ENCODE peak calls at places on chromosomes 11 and 22, in eight cellular contexts. S is A549, W is tibial nerve, P is heart right ventricle, G is adrenal gland, T is HCT116, I is kidney, Y is astrocyte. R is an unnamed sample.

GRCh38 chr22:50059185-50059880 is 1.2 kb upstream of the TTLL8 start:
- DNase-seq in S (peak; percentile 29), W (no peak), P (no peak), G (no peak), T (no peak), I (peak; percentile 63), Y (no peak), R (peak; percentile 47)

GRCh38 chr11:7635137-7635536 is 38.2 kb downstream of the CYB5R2 start:
- DNase-seq in S (no peak), W (no peak), P (peak; percentile 56), G (no peak), T (no peak), I (no peak), Y (no peak), R (peak; percentile 57)

GRCh38 chr11:83070044-83070877 is 1.4 kb downstream of the RAB30 start:
- DNase-seq in S (peak; percentile 45), W (no peak), P (no peak), G (peak; percentile 49), T (no peak), I (no peak), Y (peak; percentile 79), R (no peak)

GRCh38 chr11:65872555-65873279 is at the start of gene EFEMP2:
- DNase-seq in S (no peak), W (no peak), P (peak; percentile 60), G (no peak), T (no peak), I (peak; percentile 90), Y (no peak), R (no peak)

GRCh38 chr11:7892751-7893356 is 38.2 kb downstream of the OR10A6 start:
- DNase-seq in S (peak; percentile 57), W (no peak), P (no peak), G (no peak), T (peak; percentile 22), I (no peak), Y (peak; percentile 45), R (no peak)

GRCh38 chr11:117717485-117718314 is 79.3 kb downstream of the DSCAML1 start:
- DNase-seq in S (peak; percentile 85), W (no peak), P (peak; percentile 42), G (no peak), T (no peak), I (peak; percentile 82), Y (no peak), R (peak; percentile 78)

GRCh38 chr22:43789452-43789851 is 22.7 kb downstream of the EFCAB6 start:
- DNase-seq in S (peak; percentile 63), W (no peak), P (peak; percentile 23), G (peak; percentile 66), T (no peak), I (peak; percentile 77), Y (peak; percentile 98), R (peak; percentile 70)

GRCh38 chr22:19610518-19611253 is 86.5 kb upstream of the CLDN5 start:
- DNase-seq in S (no peak), W (no peak), P (no peak), G (no peak), T (no peak), I (no peak), Y (no peak), R (no peak)

GRCh38 chr11:76263657-76264056 is 57.4 kb upstream of the WNT11 start:
- DNase-seq in S (no peak), W (no peak), P (no peak), G (no peak), T (no peak), I (no peak), Y (no peak), R (no peak)

GRCh38 chr22:42637555-42637954 is 2.8 kb downstream of the ATP5MGL start:
- DNase-seq in S (no peak), W (no peak), P (no peak), G (no peak), T (no peak), I (no peak), Y (no peak), R (no peak)

DNA sequence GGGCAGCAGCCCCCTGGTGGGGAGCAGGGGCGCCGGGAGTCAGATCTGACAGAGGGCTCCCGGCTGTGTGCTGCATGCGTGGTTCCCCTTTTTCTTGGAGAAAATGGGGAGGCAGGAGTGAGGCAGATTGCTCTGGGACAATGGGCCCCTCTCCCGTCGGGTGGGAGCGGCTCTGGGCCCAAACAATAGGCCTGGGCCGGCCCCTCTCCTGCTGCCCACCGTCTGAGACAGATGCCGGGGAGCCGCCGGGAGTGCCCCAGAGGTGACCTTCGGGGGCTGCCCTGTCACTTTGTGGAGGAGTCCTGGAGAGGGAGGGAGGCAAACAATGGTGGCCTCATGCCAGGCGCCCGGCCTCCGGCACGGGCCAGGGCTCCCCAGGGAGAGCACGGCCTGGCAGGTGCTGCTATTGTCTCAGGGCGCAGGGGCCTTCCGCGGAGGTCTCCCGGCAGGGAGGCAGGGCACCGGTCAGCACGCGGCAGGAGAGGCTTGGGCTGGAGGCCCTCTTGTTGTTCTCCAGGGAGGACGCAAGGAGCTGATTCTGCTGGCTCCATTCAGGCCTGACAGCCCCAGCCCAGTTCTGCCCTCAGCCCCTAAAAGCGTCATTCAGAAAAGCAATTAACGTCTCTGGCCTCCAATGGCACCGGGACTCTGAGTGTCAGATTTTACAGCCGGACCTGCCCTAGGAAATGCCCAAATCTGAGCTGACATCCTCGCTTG is 44.8 kb downstream of the SMIM38 start:
- DNase-seq in S (no peak), W (no peak), P (peak; percentile 72), G (no peak), T (no peak), I (no peak), Y (no peak), R (peak; percentile 86)
- TF ChIP-seq CTCF in S (no peak), W (no peak), P (no peak), G (no peak), T (no peak), I (no peak), Y (no peak), R (peak; percentile 31)

DNA sequence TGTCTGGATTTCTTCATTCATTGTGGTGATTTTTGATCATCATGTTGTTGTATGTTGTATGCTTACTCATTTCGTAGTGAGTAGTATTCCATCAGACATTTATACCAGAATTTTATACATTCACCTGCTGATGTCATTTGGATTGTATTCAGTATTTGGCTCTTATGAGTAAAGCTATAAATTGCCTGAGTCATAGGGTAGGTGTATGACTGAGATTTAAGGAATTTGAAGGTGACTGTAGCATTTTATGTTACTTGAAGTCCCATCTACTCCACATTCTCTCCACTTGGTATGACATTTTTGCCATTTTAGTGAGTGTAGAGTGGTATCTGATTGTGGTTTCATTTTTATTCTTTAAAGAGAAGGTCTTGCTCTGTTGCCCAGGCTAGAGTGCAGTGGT is 548.2 kb downstream of the TBC1D22A start:
- DNase-seq in S (peak; percentile 14), W (no peak), P (no peak), G (no peak), T (peak; percentile 33), I (no peak), Y (peak; percentile 36), R (no peak)
- H3K9me3 ChIP-seq in S (no peaks in the 10 kb centered on the region), W (no peaks in the 10 kb centered on the region), P (peaks cover 19% of the 10 kb centered on the region), G (no peaks in the 10 kb centered on the region), T (no peaks in the 10 kb centered on the region), I (no peaks in the 10 kb centered on the region), Y (no peaks in the 10 kb centered on the region), R (no peaks in the 10 kb centered on the region)

GRCh38 chr11:119742263-119742861 is 13.4 kb upstream of the NECTIN1 start:
- DNase-seq in S (no peak), W (no peak), P (no peak), G (no peak), T (no peak), I (no peak), Y (no peak), R (peak; percentile 82)

GRCh38 chr11:119739975-119740374 is 11.0 kb upstream of the NECTIN1 start:
- DNase-seq in S (no peak), W (no peak), P (no peak), G (no peak), T (no peak), I (no peak), Y (no peak), R (no peak)

GRCh38 chr11:119743041-119743440 is 14.0 kb upstream of the NECTIN1 start:
- DNase-seq in S (no peak), W (no peak), P (no peak), G (no peak), T (no peak), I (no peak), Y (no peak), R (no peak)

GRCh38 chr11:119739021-119739703 is 10.2 kb upstream of the NECTIN1 start:
- DNase-seq in S (no peak), W (no peak), P (no peak), G (no peak), T (no peak), I (no peak), Y (no peak), R (no peak)

DNA sequence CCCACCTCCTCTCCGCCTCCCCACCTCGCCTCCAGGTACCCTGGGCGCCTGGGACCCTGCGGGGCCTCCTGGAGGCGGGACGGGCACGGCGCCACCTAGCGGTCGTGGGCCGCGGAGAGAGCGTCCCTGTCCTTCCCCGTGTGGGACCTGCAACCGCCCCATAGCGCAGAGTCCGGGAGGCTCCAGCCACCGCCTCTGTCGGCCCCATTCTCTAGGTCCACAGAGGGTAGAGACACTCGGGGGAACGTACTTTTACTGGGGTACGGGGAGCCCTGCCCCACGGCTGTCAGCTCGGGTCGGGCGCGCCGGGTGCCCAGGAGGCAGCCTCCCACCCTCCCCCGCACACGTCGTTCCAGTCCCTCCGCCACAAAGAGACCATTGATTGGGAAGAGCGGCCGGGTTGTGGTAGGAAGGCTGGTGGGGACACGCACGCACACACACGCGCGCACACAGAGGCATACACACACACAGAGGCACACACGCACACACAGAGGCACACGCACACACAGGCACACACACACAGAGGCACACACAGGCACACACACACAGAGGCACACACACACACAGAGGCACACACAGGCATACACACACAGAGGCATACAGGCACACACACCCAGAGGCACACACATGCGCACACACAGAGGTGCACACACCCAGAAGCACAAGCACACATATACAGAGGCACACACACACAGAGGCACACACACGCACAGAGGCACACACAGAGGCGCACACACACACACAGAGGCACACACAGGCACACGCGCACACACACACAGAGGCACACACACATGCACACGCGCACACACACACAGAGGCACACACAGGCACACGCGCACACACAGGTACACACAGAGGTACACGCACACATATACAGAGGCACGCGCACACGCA is 12.6 kb upstream of the NECTIN1 start:
- DNase-seq in S (peak; percentile 20), W (no peak), P (peak; percentile 73), G (peak; percentile 51), T (no peak), I (no peak), Y (no peak), R (no peak)
- H3K4me3 ChIP-seq in S (no peak overlapping the region), W (peak overlapping the region; percentile 28), P (peak overlapping the region; percentile 10), G (no peak overlapping the region), T (peak overlapping the region; percentile 53), I (no peak overlapping the region), Y (no peak overlapping the region), R (no peak overlapping the region)

GRCh38 chr11:118998822-118999221 is 884 bp downstream of the CENATAC start:
- DNase-seq in S (peak; percentile 50), W (no peak), P (no peak), G (peak; percentile 75), T (peak; percentile 74), I (no peak), Y (peak; percentile 83), R (no peak)

GRCh38 chr11:119000906-119001305 is 3.0 kb downstream of the CENATAC start:
- DNase-seq in S (no peak), W (no peak), P (no peak), G (no peak), T (no peak), I (no peak), Y (peak; percentile 29), R (no peak)

GRCh38 chr11:118998388-118998717 is 415 bp downstream of the CENATAC start:
- DNase-seq in S (no peak), W (no peak), P (no peak), G (no peak), T (no peak), I (no peak), Y (no peak), R (no peak)

GRCh38 chr11:118997627-118998387 is at the start of gene CENATAC:
- DNase-seq in S (peak; percentile 86), W (peak; percentile 88), P (peak; percentile 98), G (peak; percentile 96), T (peak; percentile 74), I (peak; percentile 98), Y (peak; percentile 49), R (peak; percentile 93)

GRCh38 chr11:118996926-118997626 is 862 bp upstream of the CENATAC start:
- DNase-seq in S (peak; percentile 40), W (no peak), P (no peak), G (no peak), T (no peak), I (no peak), Y (no peak), R (no peak)
- TF ChIP-seq CTCF in S (no peak), W (no peak), P (no peak), G (no peak), T (peak; percentile 52), I (no peak), Y (peak; percentile 25), R (peak; percentile 32)

R was measured in BE2C.